ENCODE peak calls at places on chromosome 16, in eight cellular contexts. One of them, this sample, is unnamed.

GRCh38 chr16:31052131-31052530 is 18.8 kb downstream of the STX4 start:
- DNase-seq in stimulated activated CD8-positive, alpha-beta memory T cell treated with anti-CD3 and anti-CD28 coated beads, Interleukin-4, amount 100 ng/mL, for 1 hour: no peak
- DNase-seq in EL: peak
- DNase-seq in NCI-H748 treated with DMSO at 0.1 percent for 48 hours: no peak
- DNase-seq in stimulated activated CD4-positive, alpha-beta T cell treated with anti-CD3 and anti-CD28 coated beads, Interleukin-4, amount 100 ng/mL, for 24 hours: no peak
- DNase-seq in activated naive CD4-positive, alpha-beta T cell: no peak
- DNase-seq in fibroblast of mammary gland: peak
- DNase-seq in memory B cell: no peak
- DNase-seq in this sample: no peak

GRCh38 chr16:75379339-75379738 is 54.0 kb downstream of the CFDP1 start:
- DNase-seq in stimulated activated CD8-positive, alpha-beta memory T cell treated with anti-CD3 and anti-CD28 coated beads, Interleukin-4, amount 100 ng/mL, for 1 hour: no peak
- DNase-seq in EL: no peak
- DNase-seq in NCI-H748 treated with DMSO at 0.1 percent for 48 hours: no peak
- DNase-seq in stimulated activated CD4-positive, alpha-beta T cell treated with anti-CD3 and anti-CD28 coated beads, Interleukin-4, amount 100 ng/mL, for 24 hours: peak
- DNase-seq in activated naive CD4-positive, alpha-beta T cell: no peak
- DNase-seq in fibroblast of mammary gland: no peak
- DNase-seq in memory B cell: no peak
- DNase-seq in this sample: no peak

GRCh38 chr16:5865231-5865630 is 767.6 kb upstream of the EEF2KMT start:
- DNase-seq in stimulated activated CD8-positive, alpha-beta memory T cell treated with anti-CD3 and anti-CD28 coated beads, Interleukin-4, amount 100 ng/mL, for 1 hour: no peak
- DNase-seq in EL: no peak
- DNase-seq in NCI-H748 treated with DMSO at 0.1 percent for 48 hours: no peak
- DNase-seq in stimulated activated CD4-positive, alpha-beta T cell treated with anti-CD3 and anti-CD28 coated beads, Interleukin-4, amount 100 ng/mL, for 24 hours: no peak
- DNase-seq in activated naive CD4-positive, alpha-beta T cell: no peak
- DNase-seq in fibroblast of mammary gland: no peak
- DNase-seq in memory B cell: no peak
- DNase-seq in this sample: no peak

GRCh38 chr16:57663917-57664661 is 4.0 kb upstream of the ADGRG3 start:
- DNase-seq in stimulated activated CD8-positive, alpha-beta memory T cell treated with anti-CD3 and anti-CD28 coated beads, Interleukin-4, amount 100 ng/mL, for 1 hour: no peak
- DNase-seq in EL: no peak
- DNase-seq in NCI-H748 treated with DMSO at 0.1 percent for 48 hours: no peak
- DNase-seq in stimulated activated CD4-positive, alpha-beta T cell treated with anti-CD3 and anti-CD28 coated beads, Interleukin-4, amount 100 ng/mL, for 24 hours: no peak
- DNase-seq in activated naive CD4-positive, alpha-beta T cell: no peak
- DNase-seq in fibroblast of mammary gland: no peak
- DNase-seq in memory B cell: no peak
- DNase-seq in this sample: no peak

GRCh38 chr16:11677451-11677951 is 9.2 kb downstream of the SNN start:
- DNase-seq in stimulated activated CD8-positive, alpha-beta memory T cell treated with anti-CD3 and anti-CD28 coated beads, Interleukin-4, amount 100 ng/mL, for 1 hour: no peak
- DNase-seq in EL: peak
- DNase-seq in NCI-H748 treated with DMSO at 0.1 percent for 48 hours: no peak
- DNase-seq in stimulated activated CD4-positive, alpha-beta T cell treated with anti-CD3 and anti-CD28 coated beads, Interleukin-4, amount 100 ng/mL, for 24 hours: no peak
- DNase-seq in activated naive CD4-positive, alpha-beta T cell: no peak
- DNase-seq in fibroblast of mammary gland: peak
- DNase-seq in memory B cell: no peak
- DNase-seq in this sample: no peak

GRCh38 chr16:87298857-87299465 is 18.2 kb downstream of the C16orf95 start:
- DNase-seq in stimulated activated CD8-positive, alpha-beta memory T cell treated with anti-CD3 and anti-CD28 coated beads, Interleukin-4, amount 100 ng/mL, for 1 hour: no peak
- DNase-seq in EL: no peak
- DNase-seq in NCI-H748 treated with DMSO at 0.1 percent for 48 hours: no peak
- DNase-seq in stimulated activated CD4-positive, alpha-beta T cell treated with anti-CD3 and anti-CD28 coated beads, Interleukin-4, amount 100 ng/mL, for 24 hours: no peak
- DNase-seq in activated naive CD4-positive, alpha-beta T cell: no peak
- DNase-seq in fibroblast of mammary gland: no peak
- DNase-seq in memory B cell: no peak
- DNase-seq in this sample: no peak

GRCh38 chr16:72179592-72179991 is 7.6 kb upstream of the PMFBP1 start:
- DNase-seq in stimulated activated CD8-positive, alpha-beta memory T cell treated with anti-CD3 and anti-CD28 coated beads, Interleukin-4, amount 100 ng/mL, for 1 hour: no peak
- DNase-seq in EL: no peak
- DNase-seq in NCI-H748 treated with DMSO at 0.1 percent for 48 hours: no peak
- DNase-seq in stimulated activated CD4-positive, alpha-beta T cell treated with anti-CD3 and anti-CD28 coated beads, Interleukin-4, amount 100 ng/mL, for 24 hours: no peak
- DNase-seq in activated naive CD4-positive, alpha-beta T cell: no peak
- DNase-seq in fibroblast of mammary gland: no peak
- DNase-seq in memory B cell: no peak
- DNase-seq in this sample: no peak

GRCh38 chr16:56551796-56552738 is 12.8 kb upstream of the MT4 start:
- DNase-seq in stimulated activated CD8-positive, alpha-beta memory T cell treated with anti-CD3 and anti-CD28 coated beads, Interleukin-4, amount 100 ng/mL, for 1 hour: no peak
- DNase-seq in EL: no peak
- DNase-seq in NCI-H748 treated with DMSO at 0.1 percent for 48 hours: no peak
- DNase-seq in stimulated activated CD4-positive, alpha-beta T cell treated with anti-CD3 and anti-CD28 coated beads, Interleukin-4, amount 100 ng/mL, for 24 hours: no peak
- DNase-seq in activated naive CD4-positive, alpha-beta T cell: no peak
- DNase-seq in fibroblast of mammary gland: no peak
- DNase-seq in memory B cell: no peak
- DNase-seq in this sample: no peak

GRCh38 chr16:68676113-68676860 is 31.2 kb downstream of the CDH3 start:
- DNase-seq in stimulated activated CD8-positive, alpha-beta memory T cell treated with anti-CD3 and anti-CD28 coated beads, Interleukin-4, amount 100 ng/mL, for 1 hour: no peak
- DNase-seq in EL: no peak
- DNase-seq in NCI-H748 treated with DMSO at 0.1 percent for 48 hours: no peak
- DNase-seq in stimulated activated CD4-positive, alpha-beta T cell treated with anti-CD3 and anti-CD28 coated beads, Interleukin-4, amount 100 ng/mL, for 24 hours: no peak
- DNase-seq in activated naive CD4-positive, alpha-beta T cell: no peak
- DNase-seq in fibroblast of mammary gland: no peak
- DNase-seq in memory B cell: no peak
- DNase-seq in this sample: no peak

GRCh38 chr16:53741546-53741945 is 37.6 kb downstream of the FTO start:
- DNase-seq in stimulated activated CD8-positive, alpha-beta memory T cell treated with anti-CD3 and anti-CD28 coated beads, Interleukin-4, amount 100 ng/mL, for 1 hour: no peak
- DNase-seq in EL: no peak
- DNase-seq in NCI-H748 treated with DMSO at 0.1 percent for 48 hours: no peak
- DNase-seq in stimulated activated CD4-positive, alpha-beta T cell treated with anti-CD3 and anti-CD28 coated beads, Interleukin-4, amount 100 ng/mL, for 24 hours: no peak
- DNase-seq in activated naive CD4-positive, alpha-beta T cell: no peak
- DNase-seq in fibroblast of mammary gland: no peak
- DNase-seq in memory B cell: no peak
- DNase-seq in this sample: no peak

GRCh38 chr16:14302399-14303181 is 231.5 kb downstream of the MRTFB start:
- DNase-seq in stimulated activated CD8-positive, alpha-beta memory T cell treated with anti-CD3 and anti-CD28 coated beads, Interleukin-4, amount 100 ng/mL, for 1 hour: no peak
- DNase-seq in EL: peak
- DNase-seq in NCI-H748 treated with DMSO at 0.1 percent for 48 hours: no peak
- DNase-seq in stimulated activated CD4-positive, alpha-beta T cell treated with anti-CD3 and anti-CD28 coated beads, Interleukin-4, amount 100 ng/mL, for 24 hours: no peak
- DNase-seq in activated naive CD4-positive, alpha-beta T cell: no peak
- DNase-seq in fibroblast of mammary gland: no peak
- DNase-seq in memory B cell: peak
- DNase-seq in this sample: no peak

GRCh38 chr16:85302018-85302847 is 190.0 kb upstream of the CIBAR2 start:
- DNase-seq in stimulated activated CD8-positive, alpha-beta memory T cell treated with anti-CD3 and anti-CD28 coated beads, Interleukin-4, amount 100 ng/mL, for 1 hour: no peak
- DNase-seq in EL: peak
- DNase-seq in NCI-H748 treated with DMSO at 0.1 percent for 48 hours: no peak
- DNase-seq in stimulated activated CD4-positive, alpha-beta T cell treated with anti-CD3 and anti-CD28 coated beads, Interleukin-4, amount 100 ng/mL, for 24 hours: no peak
- DNase-seq in activated naive CD4-positive, alpha-beta T cell: no peak
- DNase-seq in fibroblast of mammary gland: peak
- DNase-seq in memory B cell: no peak
- DNase-seq in this sample: no peak